ENCODE peak calls at places on chromosome 3, in eight cellular contexts. Y is stomach; Z is CD8-positive, alpha-beta memory T cell; P is neuronal stem cell; X is PC-9; O is cardiac muscle cell; I is fibroblast of lung; T is left ventricle myocardium inferior. N is an unnamed sample.
A peak's percentile ranks its signal among the peaks of the same experiment; 100 is the strongest.

GRCh38 chr3:152595975-152596832 is 238.7 kb upstream of the P2RY1 start:
- DNase-seq in Y (peak; percentile 42), X (no peak), P (no peak), I (peak; percentile 90), T (no peak), O (peak; percentile 90), Z (no peak), N (no peak)

GRCh38 chr3:12841085-12841969 is at the start of gene RPL32:
- DNase-seq in O (peak; percentile 98), Z (peak; percentile 90), T (peak; percentile 89), P (peak; percentile 89), I (peak; percentile 99), X (peak; percentile 85), Y (peak; percentile 88), N (peak; percentile 69)

GRCh38 chr3:108301695-108302404 is 5.5 kb downstream of the HHLA2 start:
- DNase-seq in X (peak; percentile 46), P (no peak), Y (no peak), T (no peak), O (no peak), I (no peak), Z (no peak), N (no peak)

GRCh38 chr3:132804498-132804897 is 82.3 kb upstream of the NPHP3 start:
- DNase-seq in X (peak; percentile 33), T (no peak), Z (no peak), P (no peak), O (peak; percentile 68), Y (no peak), I (no peak), N (no peak)

GRCh38 chr3:178665747-178666146 is 129.5 kb downstream of the KCNMB2 start:
- DNase-seq in Z (no peak), Y (no peak), O (peak; percentile 64), T (no peak), I (no peak), P (no peak), X (no peak), N (no peak)

GRCh38 chr3:53464424-53464823 is 30.0 kb upstream of the CACNA1D start:
- DNase-seq in O (no peak), Y (no peak), X (no peak), I (no peak), Z (no peak), T (no peak), P (no peak), N (no peak)

GRCh38 chr3:35565048-35565447 is 74.3 kb upstream of the ARPP21 start:
- DNase-seq in T (no peak), Y (no peak), Z (no peak), X (no peak), O (no peak), I (no peak), P (no peak), N (no peak)

GRCh38 chr3:155946178-155946577 is 75.7 kb downstream of the GMPS start:
- DNase-seq in Y (no peak), I (peak; percentile 84), Z (no peak), P (no peak), T (no peak), X (no peak), O (peak; percentile 84), N (no peak)

GRCh38 chr3:45778761-45779201 is 17.6 kb downstream of the SLC6A20 start:
- DNase-seq in X (no peak), P (no peak), Z (no peak), T (no peak), O (no peak), Y (peak; percentile 17), I (no peak), N (no peak)

GRCh38 chr3:196322-197153 is at the start of gene CHL1:
- DNase-seq in O (no peak), Z (no peak), I (peak; percentile 6), T (no peak), P (peak; percentile 47), Y (no peak), X (no peak), N (no peak)

GRCh38 chr3:127037971-127038446 is 55.1 kb downstream of the PLXNA1 start:
- DNase-seq in Z (peak; percentile 37), Y (no peak), P (no peak), X (no peak), I (no peak), T (no peak), O (no peak), N (no peak)

GRCh38 chr3:112132975-112133448 is at the start of gene GCSAM:
- DNase-seq in Y (no peak), X (no peak), I (no peak), T (peak; percentile 35), P (no peak), Z (peak; percentile 82), O (no peak), N (peak; percentile 44)

GRCh38 chr3:109072208-109072607 is 45.7 kb downstream of the MORC1 start:
- DNase-seq in T (no peak), O (no peak), Y (no peak), P (no peak), I (no peak), X (no peak), Z (no peak), N (no peak)

GRCh38 chr3:74651239-74651638 is 36.8 kb upstream of the CNTN3 start:
- DNase-seq in X (no peak), T (no peak), Y (no peak), Z (no peak), I (peak; percentile 36), P (no peak), O (peak; percentile 36), N (no peak)

GRCh38 chr3:178561239-178561638 is 25.0 kb downstream of the KCNMB2 start:
- DNase-seq in P (no peak), T (no peak), I (peak; percentile 16), O (no peak), Z (no peak), X (no peak), Y (no peak), N (no peak)

GRCh38 chr3:131645638-131646037 is 142.9 kb upstream of the MRPL3 start:
- DNase-seq in Y (no peak), X (no peak), P (no peak), O (no peak), I (no peak), Z (no peak), T (no peak), N (no peak)

GRCh38 chr3:59709702-59710555 is 660.1 kb upstream of the CFAP20DC start:
- DNase-seq in O (no peak), I (no peak), X (no peak), P (no peak), Z (no peak), T (peak; percentile 61), Y (peak; percentile 27), N (no peak)

GRCh38 chr3:34568766-34569165 is 770.3 kb downstream of the PDCD6IP start:
- DNase-seq in X (no peak), Z (no peak), P (no peak), I (no peak), O (peak; percentile 1), T (no peak), Y (no peak), N (no peak)

GRCh38 chr3:49930922-49931321 is 1.3 kb upstream of the MON1A start:
- DNase-seq in Z (no peak), P (peak; percentile 56), X (peak; percentile 39), T (no peak), Y (no peak), O (no peak), I (no peak), N (no peak)

GRCh38 chr3:158909870-158910269 is 108.0 kb downstream of the MFSD1 start:
- DNase-seq in I (no peak), Y (no peak), P (no peak), O (no peak), Z (no peak), X (no peak), T (no peak), N (no peak)

GRCh38 chr3:152269423-152270144 is 855 bp downstream of the MBNL1 start:
- DNase-seq in I (peak; percentile 99), T (no peak), Y (peak; percentile 28), X (peak; percentile 78), Z (peak; percentile 83), O (peak; percentile 93), P (no peak), N (no peak)

GRCh38 chr3:71232895-71233294 is 350.6 kb downstream of the FOXP1 start:
- DNase-seq in I (no peak), O (no peak), P (no peak), X (no peak), T (no peak), Y (no peak), Z (no peak), N (no peak)

GRCh38 chr3:188385295-188385694 is 231.3 kb downstream of the LPP start:
- DNase-seq in O (no peak), Z (no peak), X (peak; percentile 67), T (no peak), P (no peak), I (no peak), Y (no peak), N (no peak)

GRCh38 chr3:196339493-196340254 is 1.5 kb upstream of the TM4SF19 start:
- DNase-seq in Y (no peak), O (peak; percentile 56), Z (no peak), P (no peak), T (no peak), X (peak; percentile 86), I (peak; percentile 67), N (no peak)
- H3K27ac ChIP-seq in Y (no peak overlapping the region), O (no peak overlapping the region), Z (peak overlapping the region; percentile 38), P (no peak overlapping the region), T (no peak overlapping the region), X (peak overlapping the region; percentile 95), I (peak overlapping the region; percentile 27), N (peak overlapping the region; percentile 86)

GRCh38 chr3:15631426-15632211 is 30.1 kb downstream of the BTD start:
- DNase-seq in P (no peak), I (no peak), T (no peak), X (no peak), Z (no peak), O (no peak), Y (no peak), N (no peak)
- H3K27ac ChIP-seq in P (no peak overlapping the region), I (peak overlapping the region; percentile 60), T (peak overlapping the region; percentile 36), X (peak overlapping the region; percentile 79), Z (no peak overlapping the region), O (no peak overlapping the region), Y (no peak overlapping the region), N (no peak overlapping the region)

GRCh38 chr3:30648670-30649357 is 42.4 kb downstream of the TGFBR2 start:
- DNase-seq in Z (no peak), Y (no peak), O (no peak), T (no peak), X (no peak), P (no peak), I (no peak), N (no peak)
- H3K27ac ChIP-seq in Z (no peak overlapping the region), Y (peak overlapping the region; percentile 65), O (no peak overlapping the region), T (peak overlapping the region; percentile 70), X (no peak overlapping the region), P (no peak overlapping the region), I (peak overlapping the region; percentile 35), N (no peak overlapping the region)

DNA sequence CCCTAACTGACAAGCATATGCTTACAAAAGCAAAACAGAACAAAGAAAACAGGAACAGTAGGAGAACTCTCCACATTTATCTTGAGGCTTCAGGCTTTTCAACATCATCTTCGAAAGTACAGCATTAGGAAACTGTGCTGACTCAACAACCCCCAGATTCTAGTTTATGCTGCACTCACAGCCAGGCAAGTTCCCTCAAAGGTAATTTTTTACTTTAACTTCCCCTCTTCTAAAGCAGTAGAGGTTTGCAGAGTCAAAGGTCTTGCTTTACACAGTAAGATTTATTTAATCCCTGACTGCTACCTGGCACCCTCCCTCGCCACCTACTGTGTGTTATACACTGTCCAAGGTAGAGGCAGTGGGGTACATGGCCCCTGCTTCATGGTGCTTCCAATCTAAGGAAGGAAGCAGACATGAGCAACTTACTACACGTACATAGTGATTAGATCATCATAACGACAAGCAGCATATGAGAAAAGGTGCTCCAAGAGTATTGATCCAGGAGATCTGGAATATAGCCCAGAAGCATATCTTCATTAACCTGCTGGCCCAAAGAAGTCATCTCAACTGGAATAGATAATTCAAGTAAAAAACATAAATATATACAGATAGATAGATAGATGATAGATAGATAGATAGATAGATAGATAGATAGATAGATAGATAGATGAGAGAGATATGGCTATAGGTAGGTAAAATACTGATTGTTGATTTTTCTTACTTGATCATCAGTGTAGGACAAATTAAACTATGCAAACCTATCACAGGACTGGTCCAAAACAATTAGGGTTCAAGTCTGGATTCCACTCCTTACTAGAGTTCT is 83.9 kb downstream of the TNIK start:
- DNase-seq in Z (no peak), I (peak; percentile 68), T (no peak), Y (no peak), X (no peak), P (no peak), O (peak; percentile 79), N (no peak)
- H3K27ac ChIP-seq in Z (no peak overlapping the region), I (peak overlapping the region; percentile 59), T (peak overlapping the region; percentile 53), Y (peak overlapping the region; percentile 58), X (no peak overlapping the region), P (no peak overlapping the region), O (no peak overlapping the region), N (no peak overlapping the region)